ENCODE peak calls at places on chromosomes 2 and 18, in eight cellular contexts. One of them, this sample, is unnamed.

GRCh38 chr2:240800241-240800640 is 19.8 kb downstream of the KIF1A start:
- DNase-seq in NCI-H2081 treated with DMSO at 0.1 percent for 48 hours: no peak
- DNase-seq in pons: peak
- DNase-seq in activated naive CD8-positive, alpha-beta T cell treated with anti-CD3 and anti-CD28 coated beads, Interleukin-2, amount 50 U/mL, for 24 hours: no peak
- DNase-seq in stromal cell of bone marrow: no peak
- DNase-seq in AG09309: no peak
- DNase-seq in NCI-H345: no peak
- DNase-seq in Right ventricle myocardium superior: peak
- DNase-seq in this sample: no peak

GRCh38 chr2:46858697-46859080 is 56.9 kb downstream of the MCFD2 start:
- DNase-seq in activated naive CD8-positive, alpha-beta T cell treated with anti-CD3 and anti-CD28 coated beads, Interleukin-2, amount 50 U/mL, for 24 hours: no peak
- DNase-seq in AG09309: peak
- DNase-seq in NCI-H345: no peak
- DNase-seq in NCI-H2081 treated with DMSO at 0.1 percent for 48 hours: no peak
- DNase-seq in Right ventricle myocardium superior: no peak
- DNase-seq in pons: no peak
- DNase-seq in stromal cell of bone marrow: peak
- DNase-seq in this sample: no peak

GRCh38 chr2:239598011-239598731 is 197.4 kb upstream of the HDAC4 start:
- DNase-seq in stromal cell of bone marrow: no peak
- DNase-seq in NCI-H345: no peak
- DNase-seq in NCI-H2081 treated with DMSO at 0.1 percent for 48 hours: no peak
- DNase-seq in Right ventricle myocardium superior: no peak
- DNase-seq in AG09309: no peak
- DNase-seq in pons: no peak
- DNase-seq in activated naive CD8-positive, alpha-beta T cell treated with anti-CD3 and anti-CD28 coated beads, Interleukin-2, amount 50 U/mL, for 24 hours: no peak
- DNase-seq in this sample: no peak

GRCh38 chr18:5309888-5310470 is 14.5 kb upstream of the ZBTB14 start:
- DNase-seq in NCI-H2081 treated with DMSO at 0.1 percent for 48 hours: no peak
- DNase-seq in pons: peak
- DNase-seq in Right ventricle myocardium superior: no peak
- DNase-seq in NCI-H345: no peak
- DNase-seq in activated naive CD8-positive, alpha-beta T cell treated with anti-CD3 and anti-CD28 coated beads, Interleukin-2, amount 50 U/mL, for 24 hours: no peak
- DNase-seq in stromal cell of bone marrow: no peak
- DNase-seq in AG09309: no peak
- DNase-seq in this sample: no peak

GRCh38 chr18:26867471-26867870 is 2.0 kb upstream of the AQP4 start:
- DNase-seq in pons: peak
- DNase-seq in NCI-H345: no peak
- DNase-seq in activated naive CD8-positive, alpha-beta T cell treated with anti-CD3 and anti-CD28 coated beads, Interleukin-2, amount 50 U/mL, for 24 hours: no peak
- DNase-seq in Right ventricle myocardium superior: no peak
- DNase-seq in AG09309: no peak
- DNase-seq in stromal cell of bone marrow: no peak
- DNase-seq in NCI-H2081 treated with DMSO at 0.1 percent for 48 hours: no peak
- DNase-seq in this sample: no peak

GRCh38 chr2:38245114-38245641 is 131.9 kb downstream of the ATL2 start:
- DNase-seq in AG09309: no peak
- DNase-seq in pons: no peak
- DNase-seq in NCI-H345: no peak
- DNase-seq in NCI-H2081 treated with DMSO at 0.1 percent for 48 hours: no peak
- DNase-seq in stromal cell of bone marrow: no peak
- DNase-seq in Right ventricle myocardium superior: no peak
- DNase-seq in activated naive CD8-positive, alpha-beta T cell treated with anti-CD3 and anti-CD28 coated beads, Interleukin-2, amount 50 U/mL, for 24 hours: no peak
- DNase-seq in this sample: no peak

GRCh38 chr2:236335696-236336574 is 71.7 kb upstream of the ASB18 start:
- DNase-seq in activated naive CD8-positive, alpha-beta T cell treated with anti-CD3 and anti-CD28 coated beads, Interleukin-2, amount 50 U/mL, for 24 hours: no peak
- DNase-seq in AG09309: no peak
- DNase-seq in NCI-H345: no peak
- DNase-seq in Right ventricle myocardium superior: no peak
- DNase-seq in pons: no peak
- DNase-seq in NCI-H2081 treated with DMSO at 0.1 percent for 48 hours: no peak
- DNase-seq in stromal cell of bone marrow: no peak
- DNase-seq in this sample: no peak

GRCh38 chr2:165112133-165112573 is 91.7 kb downstream of the SCN3A start:
- DNase-seq in AG09309: no peak
- DNase-seq in NCI-H345: no peak
- DNase-seq in stromal cell of bone marrow: no peak
- DNase-seq in activated naive CD8-positive, alpha-beta T cell treated with anti-CD3 and anti-CD28 coated beads, Interleukin-2, amount 50 U/mL, for 24 hours: no peak
- DNase-seq in NCI-H2081 treated with DMSO at 0.1 percent for 48 hours: no peak
- DNase-seq in Right ventricle myocardium superior: no peak
- DNase-seq in pons: no peak
- DNase-seq in this sample: no peak

GRCh38 chr2:147438897-147439296 is 405.9 kb upstream of the ACVR2A start:
- DNase-seq in Right ventricle myocardium superior: no peak
- DNase-seq in stromal cell of bone marrow: no peak
- DNase-seq in NCI-H345: no peak
- DNase-seq in AG09309: no peak
- DNase-seq in pons: no peak
- DNase-seq in NCI-H2081 treated with DMSO at 0.1 percent for 48 hours: no peak
- DNase-seq in activated naive CD8-positive, alpha-beta T cell treated with anti-CD3 and anti-CD28 coated beads, Interleukin-2, amount 50 U/mL, for 24 hours: no peak
- DNase-seq in this sample: no peak

GRCh38 chr2:144520718-144521487 is 984 bp upstream of the ZEB2 start:
- DNase-seq in NCI-H2081 treated with DMSO at 0.1 percent for 48 hours: no peak
- DNase-seq in AG09309: no peak
- DNase-seq in activated naive CD8-positive, alpha-beta T cell treated with anti-CD3 and anti-CD28 coated beads, Interleukin-2, amount 50 U/mL, for 24 hours: no peak
- DNase-seq in pons: peak
- DNase-seq in stromal cell of bone marrow: peak
- DNase-seq in Right ventricle myocardium superior: no peak
- DNase-seq in NCI-H345: no peak
- DNase-seq in this sample: no peak

GRCh38 chr2:239878686-239879085 is 146.5 kb downstream of the NDUFA10 start:
- DNase-seq in AG09309: no peak
- DNase-seq in stromal cell of bone marrow: no peak
- DNase-seq in Right ventricle myocardium superior: no peak
- DNase-seq in NCI-H2081 treated with DMSO at 0.1 percent for 48 hours: no peak
- DNase-seq in NCI-H345: no peak
- DNase-seq in activated naive CD8-positive, alpha-beta T cell treated with anti-CD3 and anti-CD28 coated beads, Interleukin-2, amount 50 U/mL, for 24 hours: no peak
- DNase-seq in pons: no peak
- DNase-seq in this sample: no peak

GRCh38 chr2:121776885-121777698 is 21.6 kb downstream of the TSN start:
- DNase-seq in NCI-H345: no peak
- DNase-seq in Right ventricle myocardium superior: no peak
- DNase-seq in pons: no peak
- DNase-seq in stromal cell of bone marrow: no peak
- DNase-seq in activated naive CD8-positive, alpha-beta T cell treated with anti-CD3 and anti-CD28 coated beads, Interleukin-2, amount 50 U/mL, for 24 hours: no peak
- DNase-seq in NCI-H2081 treated with DMSO at 0.1 percent for 48 hours: no peak
- DNase-seq in AG09309: no peak
- DNase-seq in this sample: no peak

GRCh38 chr2:226993171-226993570 is 157.3 kb downstream of the RHBDD1 start:
- DNase-seq in NCI-H2081 treated with DMSO at 0.1 percent for 48 hours: no peak
- DNase-seq in stromal cell of bone marrow: no peak
- DNase-seq in activated naive CD8-positive, alpha-beta T cell treated with anti-CD3 and anti-CD28 coated beads, Interleukin-2, amount 50 U/mL, for 24 hours: no peak
- DNase-seq in pons: no peak
- DNase-seq in NCI-H345: no peak
- DNase-seq in Right ventricle myocardium superior: no peak
- DNase-seq in AG09309: no peak
- DNase-seq in this sample: no peak

GRCh38 chr2:60294901-60295590 is 258.4 kb downstream of the BCL11A start:
- DNase-seq in stromal cell of bone marrow: no peak
- DNase-seq in NCI-H2081 treated with DMSO at 0.1 percent for 48 hours: no peak
- DNase-seq in pons: peak
- DNase-seq in Right ventricle myocardium superior: no peak
- DNase-seq in NCI-H345: no peak
- DNase-seq in activated naive CD8-positive, alpha-beta T cell treated with anti-CD3 and anti-CD28 coated beads, Interleukin-2, amount 50 U/mL, for 24 hours: no peak
- DNase-seq in AG09309: no peak
- DNase-seq in this sample: no peak

GRCh38 chr2:50658883-50659282 is 373.0 kb downstream of the NRXN1 start:
- DNase-seq in activated naive CD8-positive, alpha-beta T cell treated with anti-CD3 and anti-CD28 coated beads, Interleukin-2, amount 50 U/mL, for 24 hours: no peak
- DNase-seq in AG09309: no peak
- DNase-seq in Right ventricle myocardium superior: no peak
- DNase-seq in NCI-H345: no peak
- DNase-seq in stromal cell of bone marrow: no peak
- DNase-seq in NCI-H2081 treated with DMSO at 0.1 percent for 48 hours: no peak
- DNase-seq in pons: no peak
- DNase-seq in this sample: no peak

GRCh38 chr2:14401838-14402237 is 230.7 kb upstream of the LRATD1 start:
- DNase-seq in NCI-H2081 treated with DMSO at 0.1 percent for 48 hours: peak
- DNase-seq in activated naive CD8-positive, alpha-beta T cell treated with anti-CD3 and anti-CD28 coated beads, Interleukin-2, amount 50 U/mL, for 24 hours: no peak
- DNase-seq in stromal cell of bone marrow: no peak
- DNase-seq in pons: no peak
- DNase-seq in NCI-H345: peak
- DNase-seq in Right ventricle myocardium superior: no peak
- DNase-seq in AG09309: no peak
- DNase-seq in this sample: peak

GRCh38 chr18:76592981-76593381 is 97.9 kb upstream of the ZNF516 start:
- DNase-seq in Right ventricle myocardium superior: no peak
- DNase-seq in pons: no peak
- DNase-seq in activated naive CD8-positive, alpha-beta T cell treated with anti-CD3 and anti-CD28 coated beads, Interleukin-2, amount 50 U/mL, for 24 hours: no peak
- DNase-seq in NCI-H345: no peak
- DNase-seq in AG09309: no peak
- DNase-seq in NCI-H2081 treated with DMSO at 0.1 percent for 48 hours: no peak
- DNase-seq in stromal cell of bone marrow: no peak
- DNase-seq in this sample: peak

GRCh38 chr2:69138793-69139510 is 126.0 kb downstream of the ANTXR1 start:
- DNase-seq in Right ventricle myocardium superior: no peak
- DNase-seq in AG09309: peak
- DNase-seq in activated naive CD8-positive, alpha-beta T cell treated with anti-CD3 and anti-CD28 coated beads, Interleukin-2, amount 50 U/mL, for 24 hours: no peak
- DNase-seq in pons: no peak
- DNase-seq in stromal cell of bone marrow: peak
- DNase-seq in NCI-H345: no peak
- DNase-seq in NCI-H2081 treated with DMSO at 0.1 percent for 48 hours: no peak
- DNase-seq in this sample: no peak

GRCh38 chr2:23541453-23542334 is 156.7 kb downstream of the KLHL29 start:
- DNase-seq in pons: no peak
- DNase-seq in activated naive CD8-positive, alpha-beta T cell treated with anti-CD3 and anti-CD28 coated beads, Interleukin-2, amount 50 U/mL, for 24 hours: no peak
- DNase-seq in NCI-H2081 treated with DMSO at 0.1 percent for 48 hours: peak
- DNase-seq in Right ventricle myocardium superior: no peak
- DNase-seq in AG09309: no peak
- DNase-seq in stromal cell of bone marrow: no peak
- DNase-seq in NCI-H345: peak
- DNase-seq in this sample: peak

GRCh38 chr2:116979941-116980340 is 834.5 kb upstream of the DDX18 start:
- DNase-seq in activated naive CD8-positive, alpha-beta T cell treated with anti-CD3 and anti-CD28 coated beads, Interleukin-2, amount 50 U/mL, for 24 hours: no peak
- DNase-seq in Right ventricle myocardium superior: no peak
- DNase-seq in stromal cell of bone marrow: no peak
- DNase-seq in NCI-H2081 treated with DMSO at 0.1 percent for 48 hours: no peak
- DNase-seq in NCI-H345: no peak
- DNase-seq in pons: no peak
- DNase-seq in AG09309: no peak
- DNase-seq in this sample: no peak

GRCh38 chr18:79975985-79976680 is 11.7 kb downstream of the HSBP1L1 start:
- DNase-seq in activated naive CD8-positive, alpha-beta T cell treated with anti-CD3 and anti-CD28 coated beads, Interleukin-2, amount 50 U/mL, for 24 hours: no peak
- DNase-seq in Right ventricle myocardium superior: no peak
- DNase-seq in stromal cell of bone marrow: no peak
- DNase-seq in NCI-H2081 treated with DMSO at 0.1 percent for 48 hours: no peak
- DNase-seq in NCI-H345: no peak
- DNase-seq in pons: no peak
- DNase-seq in AG09309: no peak
- DNase-seq in this sample: no peak

GRCh38 chr2:28748176-28748575 is 3.5 kb upstream of the PPP1CB start:
- DNase-seq in NCI-H345: no peak
- DNase-seq in Right ventricle myocardium superior: no peak
- DNase-seq in stromal cell of bone marrow: no peak
- DNase-seq in AG09309: no peak
- DNase-seq in pons: no peak
- DNase-seq in NCI-H2081 treated with DMSO at 0.1 percent for 48 hours: no peak
- DNase-seq in activated naive CD8-positive, alpha-beta T cell treated with anti-CD3 and anti-CD28 coated beads, Interleukin-2, amount 50 U/mL, for 24 hours: no peak
- DNase-seq in this sample: no peak

GRCh38 chr18:35581555-35582309 is at the start of gene GALNT1:
- DNase-seq in AG09309: no peak
- DNase-seq in Right ventricle myocardium superior: peak
- DNase-seq in activated naive CD8-positive, alpha-beta T cell treated with anti-CD3 and anti-CD28 coated beads, Interleukin-2, amount 50 U/mL, for 24 hours: peak
- DNase-seq in pons: no peak
- DNase-seq in stromal cell of bone marrow: no peak
- DNase-seq in NCI-H2081 treated with DMSO at 0.1 percent for 48 hours: no peak
- DNase-seq in NCI-H345: peak
- DNase-seq in this sample: no peak

GRCh38 chr2:230614913-230615332 is 97.7 kb upstream of the CAB39 start:
- DNase-seq in stromal cell of bone marrow: no peak
- DNase-seq in pons: no peak
- DNase-seq in activated naive CD8-positive, alpha-beta T cell treated with anti-CD3 and anti-CD28 coated beads, Interleukin-2, amount 50 U/mL, for 24 hours: peak
- DNase-seq in NCI-H2081 treated with DMSO at 0.1 percent for 48 hours: no peak
- DNase-seq in Right ventricle myocardium superior: no peak
- DNase-seq in NCI-H345: no peak
- DNase-seq in AG09309: no peak
- DNase-seq in this sample: no peak

GRCh38 chr2:197972017-197972416 is 167.6 kb downstream of the PLCL1 start:
- DNase-seq in stromal cell of bone marrow: peak
- DNase-seq in NCI-H2081 treated with DMSO at 0.1 percent for 48 hours: no peak
- DNase-seq in Right ventricle myocardium superior: no peak
- DNase-seq in pons: no peak
- DNase-seq in activated naive CD8-positive, alpha-beta T cell treated with anti-CD3 and anti-CD28 coated beads, Interleukin-2, amount 50 U/mL, for 24 hours: no peak
- DNase-seq in NCI-H345: no peak
- DNase-seq in AG09309: peak
- DNase-seq in this sample: no peak

GRCh38 chr2:160700006-160700405 is 206.4 kb upstream of the RBMS1 start:
- DNase-seq in Right ventricle myocardium superior: no peak
- DNase-seq in AG09309: no peak
- DNase-seq in activated naive CD8-positive, alpha-beta T cell treated with anti-CD3 and anti-CD28 coated beads, Interleukin-2, amount 50 U/mL, for 24 hours: no peak
- DNase-seq in NCI-H345: no peak
- DNase-seq in stromal cell of bone marrow: no peak
- DNase-seq in pons: no peak
- DNase-seq in NCI-H2081 treated with DMSO at 0.1 percent for 48 hours: no peak
- DNase-seq in this sample: no peak

GRCh38 chr2:182300603-182301002 is 126.2 kb downstream of the PDE1A start:
- DNase-seq in activated naive CD8-positive, alpha-beta T cell treated with anti-CD3 and anti-CD28 coated beads, Interleukin-2, amount 50 U/mL, for 24 hours: no peak
- DNase-seq in AG09309: no peak
- DNase-seq in pons: no peak
- DNase-seq in Right ventricle myocardium superior: no peak
- DNase-seq in NCI-H2081 treated with DMSO at 0.1 percent for 48 hours: no peak
- DNase-seq in stromal cell of bone marrow: no peak
- DNase-seq in NCI-H345: peak
- DNase-seq in this sample: peak

GRCh38 chr2:182444806-182445205 is 18.0 kb upstream of the PDE1A start:
- DNase-seq in activated naive CD8-positive, alpha-beta T cell treated with anti-CD3 and anti-CD28 coated beads, Interleukin-2, amount 50 U/mL, for 24 hours: no peak
- DNase-seq in AG09309: no peak
- DNase-seq in NCI-H2081 treated with DMSO at 0.1 percent for 48 hours: no peak
- DNase-seq in Right ventricle myocardium superior: no peak
- DNase-seq in pons: no peak
- DNase-seq in stromal cell of bone marrow: peak
- DNase-seq in NCI-H345: no peak
- DNase-seq in this sample: no peak

GRCh38 chr18:56085561-56085960 is 497.6 kb upstream of the TCF4 start:
- DNase-seq in NCI-H2081 treated with DMSO at 0.1 percent for 48 hours: no peak
- DNase-seq in activated naive CD8-positive, alpha-beta T cell treated with anti-CD3 and anti-CD28 coated beads, Interleukin-2, amount 50 U/mL, for 24 hours: no peak
- DNase-seq in stromal cell of bone marrow: peak
- DNase-seq in AG09309: peak
- DNase-seq in pons: no peak
- DNase-seq in Right ventricle myocardium superior: no peak
- DNase-seq in NCI-H345: no peak
- DNase-seq in this sample: no peak

GRCh38 chr2:74250189-74250631 is 51.8 kb downstream of the MTHFD2 start:
- DNase-seq in Right ventricle myocardium superior: peak
- DNase-seq in AG09309: no peak
- DNase-seq in NCI-H2081 treated with DMSO at 0.1 percent for 48 hours: no peak
- DNase-seq in pons: peak
- DNase-seq in activated naive CD8-positive, alpha-beta T cell treated with anti-CD3 and anti-CD28 coated beads, Interleukin-2, amount 50 U/mL, for 24 hours: peak
- DNase-seq in NCI-H345: peak
- DNase-seq in stromal cell of bone marrow: peak
- DNase-seq in this sample: peak

GRCh38 chr2:238754259-238754658 is 93.6 kb upstream of the TWIST2 start:
- DNase-seq in AG09309: no peak
- DNase-seq in NCI-H2081 treated with DMSO at 0.1 percent for 48 hours: no peak
- DNase-seq in stromal cell of bone marrow: no peak
- DNase-seq in activated naive CD8-positive, alpha-beta T cell treated with anti-CD3 and anti-CD28 coated beads, Interleukin-2, amount 50 U/mL, for 24 hours: no peak
- DNase-seq in pons: no peak
- DNase-seq in Right ventricle myocardium superior: no peak
- DNase-seq in NCI-H345: no peak
- DNase-seq in this sample: peak

GRCh38 chr18:48312066-48312465 is 97.1 kb downstream of the ZBTB7C start:
- DNase-seq in pons: no peak
- DNase-seq in Right ventricle myocardium superior: no peak
- DNase-seq in NCI-H2081 treated with DMSO at 0.1 percent for 48 hours: no peak
- DNase-seq in AG09309: no peak
- DNase-seq in stromal cell of bone marrow: no peak
- DNase-seq in activated naive CD8-positive, alpha-beta T cell treated with anti-CD3 and anti-CD28 coated beads, Interleukin-2, amount 50 U/mL, for 24 hours: no peak
- DNase-seq in NCI-H345: no peak
- DNase-seq in this sample: no peak

GRCh38 chr2:67668538-67668937 is 271.4 kb downstream of the ETAA1 start:
- DNase-seq in NCI-H2081 treated with DMSO at 0.1 percent for 48 hours: no peak
- DNase-seq in activated naive CD8-positive, alpha-beta T cell treated with anti-CD3 and anti-CD28 coated beads, Interleukin-2, amount 50 U/mL, for 24 hours: no peak
- DNase-seq in stromal cell of bone marrow: no peak
- DNase-seq in Right ventricle myocardium superior: no peak
- DNase-seq in NCI-H345: no peak
- DNase-seq in pons: no peak
- DNase-seq in AG09309: no peak
- DNase-seq in this sample: no peak

GRCh38 chr2:164808776-164809175 is 32.8 kb downstream of the COBLL1 start:
- DNase-seq in NCI-H345: no peak
- DNase-seq in stromal cell of bone marrow: no peak
- DNase-seq in AG09309: no peak
- DNase-seq in activated naive CD8-positive, alpha-beta T cell treated with anti-CD3 and anti-CD28 coated beads, Interleukin-2, amount 50 U/mL, for 24 hours: no peak
- DNase-seq in NCI-H2081 treated with DMSO at 0.1 percent for 48 hours: no peak
- DNase-seq in pons: no peak
- DNase-seq in Right ventricle myocardium superior: no peak
- DNase-seq in this sample: no peak